ENCODE peak calls at places on chromosomes 4 and X, in nine cellular contexts. U is H1, C is suprapubic skin, V is HepG2, H is ovary, S is A549, J is stomach, Z is tibial nerve, N is sigmoid colon. E is an unnamed sample.
A peak's percentile ranks its signal among the peaks of the same experiment; 100 is the strongest.

GRCh38 chr4:110290511-110290910 is 92.1 kb upstream of the ELOVL6 start:
- DNase-seq in V (no peak), J (no peak), U (no peak), N (no peak), Z (no peak), S (no peak), C (no peak), H (no peak), E (no peak)

GRCh38 chrX:51894697-51895336 is 1.4 kb downstream of the MAGED1 start:
- DNase-seq in U (no peak), H (peak; percentile 27), Z (no peak), J (no peak), S (no peak), V (no peak), C (no peak), N (peak; percentile 68), E (peak; percentile 27)

GRCh38 chrX:106875151-106875550 is 28.0 kb downstream of the RIPPLY1 start:
- DNase-seq in C (no peak), U (no peak), Z (no peak), J (no peak), S (no peak), V (no peak), N (no peak), H (no peak), E (no peak)

GRCh38 chr4:155639674-155640529 is 26.7 kb upstream of the GUCY1A1 start:
- DNase-seq in U (no peak), J (no peak), S (no peak), N (no peak), V (no peak), Z (no peak), H (no peak), C (no peak), E (no peak)

GRCh38 chr4:158008551-158009218 is 164.1 kb downstream of the GASK1B start:
- DNase-seq in N (no peak), J (no peak), C (no peak), Z (no peak), H (peak; percentile 68), V (no peak), U (no peak), S (no peak), E (no peak)

GRCh38 chrX:67563469-67564448 is 19.9 kb downstream of the AR start:
- DNase-seq in U (no peak), Z (no peak), H (peak; percentile 46), N (no peak), J (no peak), V (no peak), S (no peak), C (no peak), E (no peak)

GRCh38 chr4:171594293-171594692 is 218.9 kb upstream of the GALNTL6 start:
- DNase-seq in Z (no peak), S (no peak), U (no peak), N (no peak), C (no peak), J (no peak), H (no peak), V (no peak), E (no peak)

GRCh38 chrX:133985164-133986007 is at the start of gene GPC3:
- DNase-seq in J (peak; percentile 39), U (peak; percentile 29), N (peak; percentile 72), H (peak; percentile 54), C (peak; percentile 59), V (peak; percentile 73), Z (no peak), S (peak; percentile 8), E (peak; percentile 27)

GRCh38 chrX:62839596-62839995 is 511.5 kb downstream of the SPIN4 start:
- DNase-seq in Z (no peak), S (no peak), C (no peak), N (no peak), J (no peak), U (no peak), V (no peak), H (no peak), E (no peak)

GRCh38 chr4:72567821-72568620 is 1.0 kb downstream of the ADAMTS3 start:
- DNase-seq in S (peak; percentile 40), Z (peak; percentile 21), N (peak; percentile 87), H (peak; percentile 86), C (peak; percentile 81), J (peak; percentile 40), U (peak; percentile 82), V (peak; percentile 3), E (peak; percentile 32)

GRCh38 chr4:83454626-83455025 is 997 bp downstream of the HELQ start:
- DNase-seq in J (no peak), N (no peak), H (no peak), S (no peak), U (no peak), C (no peak), Z (no peak), V (no peak), E (no peak)

GRCh38 chr4:73660808-73661207 is 40.6 kb upstream of the RASSF6 start:
- DNase-seq in U (no peak), Z (no peak), V (no peak), N (no peak), H (no peak), S (no peak), J (no peak), C (no peak), E (no peak)

GRCh38 chr4:73662709-73663546 is 42.7 kb upstream of the RASSF6 start:
- DNase-seq in H (no peak), J (no peak), C (no peak), U (no peak), N (no peak), S (peak; percentile 19), Z (no peak), V (no peak), E (no peak)

GRCh38 chr4:73664470-73664869 is 44.2 kb upstream of the RASSF6 start:
- DNase-seq in N (no peak), Z (no peak), V (no peak), H (no peak), C (no peak), U (no peak), S (no peak), J (no peak), E (no peak)

DNA sequence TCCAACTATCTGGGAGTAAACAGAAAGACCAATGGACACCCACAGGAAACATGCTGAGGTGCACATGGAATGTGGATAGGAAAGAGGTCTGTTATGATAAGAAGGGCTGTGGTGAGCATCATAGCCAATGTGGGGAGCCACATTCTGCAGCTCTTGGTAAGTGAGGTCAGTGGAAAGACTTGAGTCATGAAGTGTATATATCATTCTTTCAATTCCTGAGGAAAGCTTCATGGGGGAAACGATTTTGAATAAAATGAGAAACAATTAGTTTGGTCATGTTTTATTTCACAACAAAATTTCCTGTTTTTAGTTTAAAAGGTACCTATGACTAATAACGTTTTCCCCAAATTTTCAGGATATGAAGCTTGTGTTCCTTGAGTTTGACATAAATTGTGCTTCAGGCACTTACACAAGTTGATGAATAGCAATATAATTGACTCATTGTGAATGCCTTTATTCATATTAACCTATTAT is 41.4 kb upstream of the RASSF6 start:
- DNase-seq in N (no peak), Z (no peak), U (no peak), S (no peak), V (no peak), H (no peak), J (no peak), C (no peak), E (no peak)
- TF ChIP-seq POLR2A in N (no peak), Z (no peak), U (no peak), S (no peak), V (no peak), H (no peak), J (no peak), C (no peak), E (no peak)

DNA sequence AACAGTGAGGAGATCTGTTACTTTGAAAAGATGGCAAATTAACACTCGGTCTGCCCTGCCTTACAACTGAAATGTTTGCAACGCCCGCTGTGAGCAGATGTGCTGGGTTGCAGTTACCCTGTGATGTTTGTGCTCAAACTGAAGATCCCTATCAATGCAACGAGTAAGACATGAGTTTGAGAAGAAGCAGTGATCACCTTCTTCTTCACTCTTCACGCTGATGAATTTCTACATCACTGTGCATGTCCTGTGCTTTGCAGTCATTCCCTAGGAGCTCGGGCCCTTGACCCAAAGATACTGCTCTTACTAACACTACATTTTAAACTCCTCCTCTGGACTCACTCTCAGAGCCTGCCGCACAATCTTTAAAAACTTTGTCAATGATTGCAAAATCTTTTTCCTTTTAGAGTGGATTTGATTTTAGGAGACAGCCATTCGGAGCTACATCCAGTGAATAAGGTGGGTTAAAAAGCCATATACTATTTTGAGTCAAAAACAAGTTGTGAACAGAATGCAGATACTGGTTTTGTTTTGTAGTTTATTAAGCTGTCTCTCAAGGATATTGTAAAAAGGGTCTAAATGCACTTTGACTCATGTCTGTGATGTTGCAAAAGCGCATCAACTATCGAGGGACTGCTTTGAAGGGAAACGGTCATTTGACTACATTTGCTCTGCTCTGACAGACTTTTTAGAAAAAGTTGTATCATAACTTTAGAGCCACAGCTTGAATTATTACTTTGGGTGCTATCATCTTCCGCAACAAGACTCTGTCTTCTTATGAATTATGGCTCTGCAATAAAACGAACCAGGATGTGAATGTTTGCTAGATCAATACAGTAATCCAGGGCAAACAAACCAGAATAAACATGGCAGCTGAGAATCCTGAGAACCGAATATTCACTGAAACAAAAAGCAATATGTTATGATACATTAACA is 5.7 kb upstream of the RHOH start:
- DNase-seq in N (no peak), V (peak; percentile 75), H (no peak), J (no peak), C (no peak), Z (no peak), U (no peak), S (no peak), E (no peak)
- TF ChIP-seq EP300 in N (no peak), V (peak; percentile 47), H (no peak), J (no peak), C (no peak), Z (no peak), U (no peak), S (peak; percentile 74), E (no peak)

GRCh38 chr4:127965062-127965802 is at the start of the genes ABHD18 and MFSD8:
- DNase-seq in Z (peak; percentile 97), V (peak; percentile 97), S (peak; percentile 76), N (peak; percentile 100), U (peak; percentile 98), H (peak; percentile 99), J (peak; percentile 100), C (peak; percentile 99), E (peak; percentile 100)
- TF ChIP-seq POLR2A in Z (peak; percentile 56), V (peak; percentile 81), S (peak; percentile 59), N (peak; percentile 54), U (no peak), H (peak; percentile 61), J (peak; percentile 68), C (no peak), E (peak; percentile 89)

GRCh38 chr4:8506373-8507250 is 66.0 kb downstream of the TRMT44 start:
- DNase-seq in S (no peak), N (peak; percentile 87), C (no peak), U (no peak), H (peak; percentile 77), J (no peak), V (no peak), Z (peak; percentile 37), E (peak; percentile 18)
- TF ChIP-seq EP300 in S (no peak), N (no peak), C (no peak), U (no peak), H (no peak), J (no peak), V (no peak), Z (no peak), E (no peak)